ENCODE peak calls at places on chromosomes 6 and 20, in six cellular contexts. R is CD4-positive, alpha-beta T cell; W is heart left ventricle; D is AG04450; N is AG09309; Y is endothelial cell. V is an unnamed sample.

GRCh38 chr20:953742-954141 is 37.6 kb upstream of the ANGPT4 start:
- DNase-seq in R (no peak), W (no peak), N (no peak), Y (peak), D (no peak), V (no peak)

GRCh38 chr20:47206962-47207641 is 149.4 kb downstream of the ZMYND8 start:
- DNase-seq in R (no peak), W (no peak), D (no peak), N (no peak), Y (no peak), V (no peak)

GRCh38 chr6:136415351-136416005 is 125.8 kb upstream of the BCLAF1 start:
- DNase-seq in W (no peak), N (no peak), Y (no peak), D (no peak), R (no peak), V (no peak)

GRCh38 chr6:166998256-166999144 is 697 bp upstream of the CEP43 start:
- DNase-seq in R (no peak), N (no peak), W (peak), Y (peak), D (no peak), V (peak)

GRCh38 chr6:167699141-167700036 is 127.3 kb upstream of the AFDN start:
- DNase-seq in Y (peak), D (no peak), R (no peak), N (no peak), W (peak), V (peak)

GRCh38 chr20:63172726-63173125 is 43.2 kb downstream of the YTHDF1 start:
- DNase-seq in Y (peak), D (no peak), W (no peak), N (no peak), R (no peak), V (peak)

GRCh38 chr6:141153563-141153962 is 979.2 kb upstream of the GJE1 start:
- DNase-seq in Y (no peak), N (no peak), R (no peak), D (no peak), W (no peak), V (peak)

GRCh38 chr20:54094268-54094580 is 23.8 kb upstream of the BCAS1 start:
- DNase-seq in N (no peak), D (no peak), W (no peak), R (no peak), Y (no peak), V (no peak)

DNA sequence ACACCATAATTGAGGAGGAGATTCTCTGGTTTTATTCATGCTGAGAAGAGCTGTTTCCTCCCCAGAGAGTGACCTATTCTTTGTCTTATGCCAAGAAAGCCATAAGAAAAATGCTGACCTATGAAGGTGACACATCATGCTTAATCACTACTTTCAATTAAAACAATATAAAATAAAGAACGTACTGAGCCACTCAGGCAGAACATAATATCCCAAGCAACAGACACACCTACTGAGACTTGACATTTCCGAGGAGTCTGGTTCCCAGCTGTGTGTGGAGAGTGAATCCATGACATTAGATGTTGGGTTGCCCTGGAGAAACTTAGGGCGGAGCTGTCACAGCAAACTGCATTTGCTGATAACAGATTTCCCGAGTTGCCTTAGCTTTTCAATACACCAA is 92.3 kb downstream of the BACH2 start:
- DNase-seq in W (no peak), D (no peak), R (no peak), Y (no peak), N (no peak), V (no peak)
- TF ChIP-seq CTCF in W (no peak), D (no peak), R (no peak), Y (no peak), N (no peak), V (no peak)

GRCh38 chr6:157688960-157689599 is 134.0 kb upstream of the SNX9 start:
- DNase-seq in W (no peak), D (no peak), N (no peak), Y (peak), R (no peak), V (no peak)
- TF ChIP-seq CTCF in W (no peak), D (peak), N (no peak), Y (no peak), R (no peak), V (no peak)

GRCh38 chr6:55449219-55449618 is 122.0 kb downstream of the GFRAL start:
- DNase-seq in D (no peak), Y (peak), R (no peak), W (no peak), N (no peak), V (no peak)

GRCh38 chr6:55443238-55444134 is 116.2 kb downstream of the GFRAL start:
- DNase-seq in Y (no peak), W (no peak), R (no peak), D (no peak), N (no peak), V (no peak)

GRCh38 chr6:55450007-55450406 is 122.7 kb downstream of the GFRAL start:
- DNase-seq in N (no peak), W (no peak), R (no peak), D (no peak), Y (no peak), V (no peak)

GRCh38 chr6:55448446-55448845 is 121.2 kb downstream of the GFRAL start:
- DNase-seq in N (no peak), R (no peak), W (no peak), Y (no peak), D (no peak), V (no peak)

GRCh38 chr6:55445648-55446204 is 118.5 kb downstream of the GFRAL start:
- DNase-seq in Y (peak), W (no peak), N (no peak), R (no peak), D (no peak), V (no peak)
- TF ChIP-seq CTCF in Y (peak), W (peak), N (peak), R (no peak), D (peak), V (peak)

DNA sequence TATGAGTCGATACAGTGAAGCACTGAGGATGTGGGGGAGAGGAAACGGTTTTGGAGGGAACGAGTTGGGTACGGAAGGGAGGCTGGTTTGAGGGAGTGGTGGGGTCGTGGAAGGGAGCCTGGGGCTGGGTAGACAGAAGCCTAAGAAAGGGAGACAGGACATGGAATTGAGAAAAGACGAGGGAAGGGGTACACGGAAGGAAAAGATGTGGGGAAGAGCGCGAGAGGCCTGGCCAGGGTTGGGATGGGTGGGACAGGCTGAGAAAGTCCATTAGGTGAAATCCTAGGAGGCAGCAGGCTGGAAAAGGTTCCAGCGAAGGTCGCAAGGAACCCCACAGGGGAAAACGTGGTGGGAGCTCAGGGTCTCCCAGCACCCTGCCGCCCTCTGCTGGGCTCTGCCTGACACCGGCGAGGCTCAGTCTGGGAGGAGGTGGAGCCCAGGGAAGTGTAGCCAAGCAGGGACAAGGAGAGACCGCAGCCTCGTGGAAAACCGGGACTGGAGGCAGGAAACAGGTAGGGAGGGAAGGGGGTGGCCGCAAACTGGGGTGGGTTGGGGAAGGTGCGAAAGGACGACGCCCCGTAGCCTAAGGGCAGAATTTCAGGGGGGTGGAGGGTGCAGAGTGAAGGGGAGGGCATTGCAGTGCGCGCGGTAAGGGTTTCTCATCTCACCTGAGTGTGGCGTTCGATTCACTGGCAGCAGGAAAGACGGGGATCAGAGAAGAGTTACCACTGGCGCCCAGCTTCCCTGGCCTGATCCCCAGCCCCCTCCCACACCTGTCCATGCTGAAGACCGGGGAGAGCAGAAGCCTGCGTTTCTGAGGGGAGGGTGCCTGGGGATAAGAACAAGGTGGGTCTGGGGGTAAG is 4.3 kb downstream of the GABBR1 start:
- DNase-seq in D (peak), N (peak), R (peak), W (peak), Y (peak), V (peak)
- TF ChIP-seq CTCF in D (peak), N (peak), R (peak), W (peak), Y (peak), V (peak)

GRCh38 chr6:129936329-129937165 is 75.4 kb upstream of the TMEM244 start:
- DNase-seq in Y (peak), W (peak), D (peak), N (peak), R (no peak), V (peak)
- TF ChIP-seq CTCF in Y (peak), W (peak), D (peak), N (peak), R (peak), V (peak)

GRCh38 chr6:621916-622315 is 35.0 kb downstream of the HUS1B start:
- DNase-seq in D (no peak), R (no peak), N (no peak), Y (no peak), W (no peak), V (no peak)

GRCh38 chr6:626236-626635 is 30.7 kb downstream of the HUS1B start:
- DNase-seq in D (peak), R (no peak), W (no peak), N (no peak), Y (no peak), V (no peak)

GRCh38 chr6:622462-622861 is 34.4 kb downstream of the HUS1B start:
- DNase-seq in D (no peak), Y (no peak), R (no peak), W (no peak), N (no peak), V (no peak)

GRCh38 chr6:628772-629171 is 28.1 kb downstream of the HUS1B start:
- DNase-seq in D (no peak), N (no peak), W (no peak), Y (no peak), R (no peak), V (no peak)

GRCh38 chr6:624979-625378 is 31.9 kb downstream of the HUS1B start:
- DNase-seq in N (no peak), D (peak), Y (no peak), W (no peak), R (no peak), V (no peak)
- TF ChIP-seq CTCF in N (peak), D (peak), Y (no peak), W (peak), R (no peak), V (no peak)

GRCh38 chr6:116941727-116942126 is 64.7 kb downstream of the RFX6 start:
- DNase-seq in R (no peak), Y (no peak), N (no peak), W (no peak), D (no peak), V (no peak)
- TF ChIP-seq CTCF in R (no peak), Y (no peak), N (no peak), W (no peak), D (no peak), V (no peak)

GRCh38 chr6:90098025-90098474 is 198.6 kb downstream of the BACH2 start:
- DNase-seq in N (peak), D (peak), R (no peak), Y (no peak), W (peak), V (peak)
- TF ChIP-seq CTCF in N (peak), D (peak), R (peak), Y (no peak), W (peak), V (no peak)

GRCh38 chr20:5806457-5807263 is 56.5 kb downstream of the SHLD1 start:
- DNase-seq in Y (no peak), N (no peak), R (no peak), D (no peak), W (no peak), V (peak)

GRCh38 chr20:5811746-5812145 is 61.5 kb downstream of the SHLD1 start:
- DNase-seq in N (no peak), R (no peak), W (no peak), Y (no peak), D (no peak), V (no peak)

GRCh38 chr20:5807431-5807830 is 57.2 kb downstream of the SHLD1 start:
- DNase-seq in W (no peak), N (no peak), Y (no peak), R (no peak), D (no peak), V (no peak)

GRCh38 chr20:5808901-5809300 is 58.7 kb downstream of the SHLD1 start:
- DNase-seq in D (no peak), R (no peak), Y (no peak), N (no peak), W (no peak), V (no peak)

GRCh38 chr20:5809495-5809894 is 59.3 kb downstream of the SHLD1 start:
- DNase-seq in Y (no peak), R (no peak), W (no peak), D (no peak), N (no peak), V (no peak)
- TF ChIP-seq CTCF in Y (peak), R (no peak), W (no peak), D (no peak), N (no peak), V (no peak)

GRCh38 chr6:27871919-27872633 is 40.1 kb downstream of the OR2B2 start:
- DNase-seq in W (peak), R (peak), N (peak), D (peak), Y (peak), V (peak)
- TF ChIP-seq CTCF in W (no peak), R (peak), N (peak), D (peak), Y (no peak), V (peak)